ENCODE peak calls at places on chromosomes 12 and 14, in seven cellular contexts. Z is A549, C is HepG2, Y is GM13977, X is epithelial cell of esophagus, E is endothelial cell, L is fibroblast of pulmonary artery. M is an unnamed sample.

GRCh38 chr14:26811756-26812305 is 214.0 kb upstream of the NOVA1 start:
- DNase-seq in E (no peak), X (no peak), L (no peak), Z (peak; percentile 18), C (no peak), Y (no peak), M (no peak)

GRCh38 chr12:56029166-56029519 is 8.3 kb downstream of the IKZF4 start:
- DNase-seq in C (no peak), Y (no peak), X (peak; percentile 60), E (no peak), Z (no peak), L (peak; percentile 73), M (no peak)

GRCh38 chr12:87836190-87836589 is 193.0 kb downstream of the C12orf50 start:
- DNase-seq in Z (no peak), C (no peak), L (no peak), Y (no peak), E (no peak), X (no peak), M (no peak)

GRCh38 chr12:92122941-92123779 is 22.5 kb downstream of the BTG1 start:
- DNase-seq in E (no peak), Z (no peak), Y (no peak), C (no peak), X (no peak), L (no peak), M (no peak)

GRCh38 chr14:25042362-25043299 is 7.3 kb downstream of the STXBP6 start:
- DNase-seq in E (peak; percentile 21), X (no peak), C (peak; percentile 75), Z (peak; percentile 64), L (peak; percentile 72), Y (no peak), M (no peak)

GRCh38 chr12:12182926-12183325 is 83.9 kb downstream of the LRP6 start:
- DNase-seq in C (no peak), X (no peak), E (no peak), Z (no peak), Y (no peak), L (peak; percentile 54), M (no peak)

GRCh38 chr12:45214739-45215418 is 1.0 kb upstream of the ANO6 start:
- DNase-seq in Y (peak; percentile 26), L (peak; percentile 54), Z (no peak), C (no peak), E (no peak), X (peak; percentile 18), M (peak; percentile 44)

GRCh38 chr12:25187781-25188180 is 7.2 kb downstream of the DNAI7 start:
- DNase-seq in L (peak; percentile 67), X (peak; percentile 80), Z (no peak), E (no peak), Y (no peak), C (no peak), M (no peak)

GRCh38 chr14:105093426-105094192 is 28.4 kb upstream of the GPR132 start:
- DNase-seq in L (peak; percentile 75), C (peak; percentile 20), Y (peak; percentile 91), X (peak; percentile 79), E (peak; percentile 89), Z (peak; percentile 93), M (peak; percentile 90)

GRCh38 chr14:76352639-76353281 is 23.2 kb upstream of the ESRRB start:
- DNase-seq in Y (peak; percentile 84), E (peak; percentile 89), Z (peak; percentile 49), L (peak; percentile 40), X (peak; percentile 36), C (peak; percentile 43), M (peak; percentile 72)

GRCh38 chr14:72615511-72616121 is 278.3 kb downstream of the DPF3 start:
- DNase-seq in Z (no peak), X (peak; percentile 89), Y (no peak), C (no peak), L (peak; percentile 65), E (no peak), M (no peak)

GRCh38 chr12:3655331-3655900 is 97.5 kb downstream of the CRACR2A start:
- DNase-seq in C (peak; percentile 12), L (peak; percentile 21), X (peak; percentile 38), Y (peak; percentile 50), Z (peak; percentile 19), E (peak; percentile 31), M (peak; percentile 38)

GRCh38 chr14:74324945-74325361 is 22.2 kb upstream of the ABCD4 start:
- DNase-seq in L (peak; percentile 58), Z (peak; percentile 42), E (no peak), C (peak; percentile 9), Y (peak; percentile 61), X (peak; percentile 33), M (no peak)

GRCh38 chr14:70666364-70666691 is 24.6 kb downstream of the TTC9 start:
- DNase-seq in C (no peak), Y (no peak), X (no peak), L (no peak), Z (no peak), E (no peak), M (no peak)

GRCh38 chr12:457676-458075 is 2.1 kb upstream of the B4GALNT3 start:
- DNase-seq in E (no peak), C (no peak), Y (peak; percentile 35), X (peak; percentile 29), L (no peak), Z (no peak), M (peak; percentile 36)

GRCh38 chr12:13918883-13919282 is 62.5 kb downstream of the GRIN2B start:
- DNase-seq in Z (no peak), C (no peak), L (no peak), E (no peak), Y (no peak), X (no peak), M (no peak)

GRCh38 chr12:13915096-13915495 is 66.3 kb downstream of the GRIN2B start:
- DNase-seq in Z (no peak), Y (no peak), L (no peak), X (no peak), E (no peak), C (no peak), M (no peak)

GRCh38 chr12:13911756-13912554 is 69.4 kb downstream of the GRIN2B start:
- DNase-seq in C (no peak), Y (no peak), Z (no peak), E (no peak), X (no peak), L (no peak), M (no peak)

GRCh38 chr12:13913371-13913770 is 68.0 kb downstream of the GRIN2B start:
- DNase-seq in L (no peak), C (no peak), X (peak; percentile 2), Z (peak; percentile 50), Y (no peak), E (no peak), M (no peak)
- TF ChIP-seq CTCF in L (no peak), C (no peak), X (no peak), Z (peak; percentile 32), Y (no peak), E (no peak), M (no peak)

GRCh38 chr12:116299064-116299463 is 21.6 kb upstream of the MED13L start:
- DNase-seq in L (no peak), C (no peak), X (peak; percentile 18), Y (no peak), Z (no peak), E (no peak), M (no peak)
- TF ChIP-seq CTCF in L (no peak), C (no peak), X (no peak), Y (no peak), Z (no peak), E (no peak), M (no peak)

GRCh38 chr12:101490286-101490920 is 15.3 kb downstream of the SPIC start:
- DNase-seq in Y (peak; percentile 47), Z (peak; percentile 62), X (peak; percentile 46), L (peak; percentile 2), C (peak; percentile 61), E (peak; percentile 16), M (peak; percentile 35)
- TF ChIP-seq CTCF in Y (peak; percentile 57), Z (peak; percentile 27), X (peak; percentile 52), L (no peak), C (peak; percentile 80), E (peak; percentile 26), M (peak; percentile 54)

GRCh38 chr12:27524839-27525238 is 833 bp downstream of the PPFIBP1 start:
- DNase-seq in E (peak; percentile 15), Y (no peak), Z (peak; percentile 10), X (peak; percentile 41), C (no peak), L (peak; percentile 57), M (no peak)
- TF ChIP-seq CTCF in E (no peak), Y (no peak), Z (no peak), X (no peak), C (no peak), L (peak; percentile 0), M (no peak)

GRCh38 chr14:23294346-23294733 is 8.3 kb downstream of the PPP1R3E start:
- DNase-seq in C (no peak), E (no peak), Y (no peak), X (no peak), Z (no peak), L (no peak), M (no peak)

GRCh38 chr14:23296012-23296777 is 6.5 kb downstream of the PPP1R3E start:
- DNase-seq in E (no peak), C (no peak), Y (no peak), L (no peak), X (no peak), Z (no peak), M (no peak)

GRCh38 chr14:23297096-23297495 is 5.6 kb downstream of the PPP1R3E start:
- DNase-seq in Z (no peak), E (no peak), Y (no peak), L (no peak), X (no peak), C (no peak), M (no peak)

GRCh38 chr14:23297878-23298277 is 4.8 kb downstream of the PPP1R3E start:
- DNase-seq in C (no peak), Z (no peak), E (no peak), Y (no peak), X (no peak), L (no peak), M (no peak)

DNA sequence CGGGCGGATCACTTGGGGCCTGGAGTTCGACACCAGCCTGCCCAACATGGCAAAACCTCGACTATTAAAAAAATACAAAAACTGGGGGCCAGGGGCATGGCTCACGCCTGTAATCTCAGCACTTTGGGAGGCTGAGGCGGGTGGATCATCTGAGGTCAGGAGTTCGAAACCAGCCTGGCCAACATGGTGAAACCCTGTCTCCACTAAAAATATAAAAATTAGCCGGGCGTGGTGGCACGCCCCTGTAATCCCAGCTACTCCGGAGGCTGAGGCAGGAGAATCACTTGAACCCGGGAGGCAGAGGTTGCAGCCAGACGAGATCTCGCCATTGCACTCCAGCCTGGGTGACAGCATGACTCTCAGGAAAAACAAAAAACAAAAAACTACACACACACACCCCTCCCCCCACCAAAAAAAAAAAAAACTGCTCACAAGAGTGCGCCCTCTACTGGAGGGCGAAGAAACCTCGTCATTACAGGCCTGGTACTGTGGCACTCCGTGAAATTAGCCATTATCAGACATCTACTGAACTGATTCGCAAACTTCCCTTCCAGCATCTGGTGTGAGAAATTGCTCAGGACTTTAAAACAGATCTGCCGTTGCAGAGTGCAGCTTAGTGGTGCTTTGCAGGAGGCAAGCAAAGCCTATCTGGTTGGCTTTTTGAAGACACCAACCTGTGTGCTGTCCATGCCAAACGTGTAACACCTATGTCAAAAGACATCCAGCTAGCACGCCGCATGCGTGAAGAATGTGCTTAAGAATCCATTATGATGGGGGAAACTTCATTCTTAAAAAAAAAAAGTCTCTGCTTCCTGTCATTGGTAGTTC is 7.7 kb downstream of the PPP1R3E start:
- DNase-seq in Y (no peak), C (peak; percentile 77), E (peak; percentile 49), X (peak; percentile 55), L (peak; percentile 66), Z (peak; percentile 55), M (peak; percentile 68)
- TF ChIP-seq CTCF in Y (peak; percentile 80), C (peak; percentile 94), E (peak; percentile 94), X (peak; percentile 91), L (peak; percentile 87), Z (peak; percentile 82), M (peak; percentile 83)

GRCh38 chr14:54572316-54572715 is 5.4 kb downstream of the SAMD4A start:
- DNase-seq in X (peak; percentile 58), Y (no peak), C (peak; percentile 41), Z (peak; percentile 68), L (peak; percentile 54), E (peak; percentile 45), M (peak; percentile 57)
- TF ChIP-seq CTCF in X (peak; percentile 64), Y (peak; percentile 60), C (peak; percentile 68), Z (peak; percentile 47), L (peak; percentile 54), E (peak; percentile 78), M (peak; percentile 72)

M was measured in activated CD8-positive, alpha-beta T cell treated with anti-CD3 and anti-CD28 coated beads for 36 hours.